ENCODE peak calls at places on chromosomes 5 and 9, in four cellular contexts. One of them, this sample, is unnamed.
A peak's percentile ranks its signal among the peaks of the same experiment; 100 is the strongest.

GRCh38 chr9:122197334-122197872 is 31.4 kb downstream of the LHX6 start:
- DNase-seq in foreskin keratinocyte: no peak
- DNase-seq in fibroblast of lung: no peak
- DNase-seq in right lobe of liver: no peak
- DNase-seq in this sample: no peak

GRCh38 chr9:120212153-120212852 is 367.7 kb downstream of the CDK5RAP2 start:
- DNase-seq in foreskin keratinocyte: no peak
- DNase-seq in fibroblast of lung: no peak
- DNase-seq in right lobe of liver: no peak
- DNase-seq in this sample: no peak

GRCh38 chr5:143037071-143037470 is 266.9 kb downstream of the ARHGAP26 start:
- DNase-seq in foreskin keratinocyte: peak; percentile 57
- DNase-seq in fibroblast of lung: no peak
- DNase-seq in right lobe of liver: no peak
- DNase-seq in this sample: no peak

GRCh38 chr5:68459093-68459492 is 243.5 kb downstream of the PIK3R1 start:
- DNase-seq in foreskin keratinocyte: no peak
- DNase-seq in fibroblast of lung: no peak
- DNase-seq in right lobe of liver: no peak
- DNase-seq in this sample: no peak

GRCh38 chr9:89477811-89478583 is 19.9 kb downstream of the SEMA4D start:
- DNase-seq in foreskin keratinocyte: peak; percentile 49
- DNase-seq in fibroblast of lung: no peak
- DNase-seq in right lobe of liver: no peak
- DNase-seq in this sample: no peak

GRCh38 chr9:125687464-125687863 is 19.5 kb downstream of the MAPKAP1 start:
- DNase-seq in foreskin keratinocyte: no peak
- DNase-seq in fibroblast of lung: no peak
- DNase-seq in right lobe of liver: no peak
- DNase-seq in this sample: no peak

GRCh38 chr5:139863361-139863760 is 67.8 kb downstream of the PSD2 start:
- DNase-seq in foreskin keratinocyte: peak; percentile 16
- DNase-seq in fibroblast of lung: peak; percentile 40
- DNase-seq in right lobe of liver: no peak
- DNase-seq in this sample: peak; percentile 92

GRCh38 chr5:31378838-31379237 is 153.1 kb downstream of the DROSHA start:
- DNase-seq in foreskin keratinocyte: no peak
- DNase-seq in fibroblast of lung: peak; percentile 55
- DNase-seq in right lobe of liver: no peak
- DNase-seq in this sample: no peak

GRCh38 chr9:137138701-137139467 is at the start of gene GRIN1:
- DNase-seq in foreskin keratinocyte: no peak
- DNase-seq in fibroblast of lung: no peak
- DNase-seq in right lobe of liver: no peak
- DNase-seq in this sample: no peak

GRCh38 chr5:113256671-113257452 is 177.9 kb downstream of the TSSK1B start:
- DNase-seq in foreskin keratinocyte: no peak
- DNase-seq in fibroblast of lung: no peak
- DNase-seq in right lobe of liver: no peak
- DNase-seq in this sample: no peak

GRCh38 chr9:125341566-125341965 is 79.9 kb downstream of the GAPVD1 start:
- DNase-seq in foreskin keratinocyte: no peak
- DNase-seq in fibroblast of lung: no peak
- DNase-seq in right lobe of liver: no peak
- DNase-seq in this sample: no peak

GRCh38 chr9:70566743-70567142 is 152.3 kb upstream of the KLF9 start:
- DNase-seq in foreskin keratinocyte: no peak
- DNase-seq in fibroblast of lung: no peak
- DNase-seq in right lobe of liver: no peak
- DNase-seq in this sample: no peak

GRCh38 chr9:110187126-110187525 is 20.8 kb downstream of the C9orf152 start:
- DNase-seq in foreskin keratinocyte: no peak
- DNase-seq in fibroblast of lung: no peak
- DNase-seq in right lobe of liver: no peak
- DNase-seq in this sample: no peak

GRCh38 chr9:129270903-129271431 is 92.9 kb upstream of the IER5L start:
- DNase-seq in foreskin keratinocyte: no peak
- DNase-seq in fibroblast of lung: peak; percentile 15
- DNase-seq in right lobe of liver: peak; percentile 29
- DNase-seq in this sample: peak; percentile 33

GRCh38 chr5:73204302-73204701 is 31.3 kb downstream of the TMEM174 start:
- DNase-seq in foreskin keratinocyte: no peak
- DNase-seq in fibroblast of lung: no peak
- DNase-seq in right lobe of liver: no peak
- DNase-seq in this sample: no peak

GRCh38 chr5:10789021-10789420 is 28.0 kb upstream of the DAP start:
- DNase-seq in foreskin keratinocyte: no peak
- DNase-seq in fibroblast of lung: peak; percentile 88
- DNase-seq in right lobe of liver: no peak
- DNase-seq in this sample: no peak

GRCh38 chr9:107626118-107626517 is 136.5 kb upstream of the KLF4 start:
- DNase-seq in foreskin keratinocyte: no peak
- DNase-seq in fibroblast of lung: no peak
- DNase-seq in right lobe of liver: no peak
- DNase-seq in this sample: no peak

GRCh38 chr5:111901303-111901702 is 144.3 kb upstream of the NREP start:
- DNase-seq in foreskin keratinocyte: no peak
- DNase-seq in fibroblast of lung: no peak
- DNase-seq in right lobe of liver: no peak
- DNase-seq in this sample: no peak

GRCh38 chr9:33153666-33154065 is 13.5 kb downstream of the B4GALT1 start:
- DNase-seq in foreskin keratinocyte: no peak
- DNase-seq in fibroblast of lung: no peak
- DNase-seq in right lobe of liver: no peak
- DNase-seq in this sample: no peak
- H3K4me1 ChIP-seq in foreskin keratinocyte: peaks cover 32% of the 10 kb centered on the region
- H3K4me1 ChIP-seq in fibroblast of lung: peaks cover 18% of the 10 kb centered on the region
- H3K4me1 ChIP-seq in right lobe of liver: peaks cover 4% of the 10 kb centered on the region
- H3K4me1 ChIP-seq in this sample: peaks cover 34% of the 10 kb centered on the region

GRCh38 chr9:92759990-92760893 is 4.4 kb downstream of the BICD2 start:
- DNase-seq in foreskin keratinocyte: no peak
- DNase-seq in fibroblast of lung: no peak
- DNase-seq in right lobe of liver: peak; percentile 85
- DNase-seq in this sample: peak; percentile 60
- H3K4me1 ChIP-seq in foreskin keratinocyte: peaks cover 8% of the 10 kb centered on the region
- H3K4me1 ChIP-seq in fibroblast of lung: peaks cover 4% of the 10 kb centered on the region
- H3K4me1 ChIP-seq in right lobe of liver: no peaks in the 10 kb centered on the region
- H3K4me1 ChIP-seq in this sample: peaks cover 11% of the 10 kb centered on the region

GRCh38 chr5:6723122-6723885 is 10.1 kb downstream of the TENT4A start:
- DNase-seq in foreskin keratinocyte: no peak
- DNase-seq in fibroblast of lung: no peak
- DNase-seq in right lobe of liver: no peak
- DNase-seq in this sample: no peak
- H3K4me1 ChIP-seq in foreskin keratinocyte: no peaks in the 10 kb centered on the region
- H3K4me1 ChIP-seq in fibroblast of lung: peaks cover 14% of the 10 kb centered on the region
- H3K4me1 ChIP-seq in right lobe of liver: no peaks in the 10 kb centered on the region
- H3K4me1 ChIP-seq in this sample: peaks cover 36% of the 10 kb centered on the region

DNA sequence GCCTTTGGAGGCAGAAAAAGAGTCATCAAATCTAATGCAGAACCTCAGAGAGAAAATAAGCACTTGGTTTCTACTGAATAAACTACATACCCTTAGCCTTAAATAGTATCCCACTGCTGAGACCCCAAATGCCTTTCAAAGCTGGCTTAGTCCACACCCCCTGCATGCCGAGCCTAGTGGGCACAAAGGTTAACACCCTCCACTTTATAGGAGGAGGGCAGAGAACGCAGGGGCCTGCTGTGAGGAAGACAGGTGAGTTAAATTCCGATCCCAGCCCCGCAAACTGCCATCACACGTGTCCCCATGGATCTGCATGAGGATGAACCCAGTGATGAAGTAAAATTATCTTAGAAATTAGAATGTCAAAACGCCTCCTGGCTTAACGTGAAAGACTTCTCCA is 19.5 kb upstream of the HSD17B3 start:
- DNase-seq in foreskin keratinocyte: no peak
- DNase-seq in fibroblast of lung: no peak
- DNase-seq in right lobe of liver: no peak
- DNase-seq in this sample: no peak
- H3K4me1 ChIP-seq in foreskin keratinocyte: no peaks in the 10 kb centered on the region
- H3K4me1 ChIP-seq in fibroblast of lung: no peaks in the 10 kb centered on the region
- H3K4me1 ChIP-seq in right lobe of liver: no peaks in the 10 kb centered on the region
- H3K4me1 ChIP-seq in this sample: no peaks in the 10 kb centered on the region

This sample was measured in kidney.